ENCODE peak calls at places on chromosomes 16 and 17, in eight cellular contexts. T, B, P, J, L, K, U and W are unnamed samples.
A peak's percentile ranks its signal among the peaks of the same experiment; 100 is the strongest.

GRCh38 chr17:79388556-79389295 is 222.1 kb downstream of the RBFOX3 start:
- DNase-seq in K (peak; percentile 87), P (peak; percentile 18), U (peak; percentile 74), B (peak; percentile 54), J (peak; percentile 81), L (peak; percentile 95), T (peak; percentile 88), W (peak; percentile 80)

GRCh38 chr17:39150795-39151679 is at the start of gene PLXDC1:
- DNase-seq in L (peak; percentile 79), P (no peak), T (peak; percentile 69), U (no peak), K (no peak), B (no peak), J (peak; percentile 47), W (no peak)

GRCh38 chr17:29566473-29567361 is at the start of gene ABHD15:
- DNase-seq in P (peak; percentile 19), U (peak; percentile 69), J (peak; percentile 90), K (peak; percentile 67), L (peak; percentile 83), T (peak; percentile 84), B (peak; percentile 75), W (peak; percentile 45)

GRCh38 chr17:68054296-68054900 is 18.9 kb downstream of the KPNA2 start:
- DNase-seq in K (no peak), L (no peak), U (no peak), J (no peak), T (no peak), B (no peak), P (no peak), W (no peak)

GRCh38 chr17:19706791-19707727 is 9.3 kb downstream of the SLC47A2 start:
- DNase-seq in B (no peak), P (no peak), K (no peak), U (no peak), L (no peak), J (no peak), T (peak; percentile 71), W (no peak)

GRCh38 chr16:74936902-74937560 is 47.9 kb downstream of the WDR59 start:
- DNase-seq in J (peak; percentile 12), K (no peak), T (no peak), L (no peak), P (no peak), U (peak; percentile 93), B (no peak), W (no peak)

GRCh38 chr16:8905795-8906591 is 23.8 kb downstream of the LITAFD start:
- DNase-seq in U (no peak), K (peak; percentile 80), T (peak; percentile 51), P (no peak), L (no peak), B (no peak), J (no peak), W (no peak)

GRCh38 chr17:46738544-46738943 is 79.9 kb downstream of the WNT3 start:
- DNase-seq in P (no peak), J (no peak), U (no peak), B (no peak), K (no peak), L (no peak), T (no peak), W (no peak)

GRCh38 chr17:40373324-40373723 is 8.8 kb upstream of the GJD3 start:
- DNase-seq in B (no peak), P (no peak), L (no peak), J (no peak), K (no peak), U (no peak), T (no peak), W (no peak)

GRCh38 chr17:72697602-72698146 is 394.8 kb downstream of the SLC39A11 start:
- DNase-seq in B (no peak), L (peak; percentile 75), T (no peak), K (no peak), P (no peak), U (peak; percentile 18), J (peak; percentile 28), W (no peak)

GRCh38 chr17:65261682-65262636 is 124.8 kb downstream of the RGS9 start:
- DNase-seq in B (no peak), U (peak; percentile 50), K (no peak), T (no peak), L (no peak), J (no peak), P (no peak), W (no peak)

GRCh38 chr16:57258910-57259475 is 13.9 kb downstream of the ARL2BP start:
- DNase-seq in P (no peak), L (no peak), K (no peak), B (no peak), J (no peak), T (no peak), U (no peak), W (no peak)

GRCh38 chr17:4480929-4481898 is 17.5 kb upstream of the SPNS2 start:
- DNase-seq in P (no peak), U (no peak), B (no peak), K (no peak), L (no peak), T (no peak), J (peak; percentile 61), W (peak; percentile 73)

GRCh38 chr17:43832976-43833829 is at the start of gene MPP3:
- DNase-seq in J (peak; percentile 92), B (peak; percentile 38), T (peak; percentile 87), K (peak; percentile 79), L (peak; percentile 97), U (peak; percentile 91), P (no peak), W (no peak)

GRCh38 chr17:82008258-82008940 is 14.3 kb downstream of the CENPX start:
- DNase-seq in L (peak; percentile 79), B (no peak), K (no peak), U (no peak), P (no peak), J (no peak), T (no peak), W (no peak)

GRCh38 chr17:82005701-82006348 is 16.9 kb downstream of the CENPX start:
- DNase-seq in U (no peak), K (no peak), P (no peak), J (no peak), T (no peak), B (no peak), L (no peak), W (no peak)

GRCh38 chr17:82007228-82007494 is 15.5 kb downstream of the CENPX start:
- DNase-seq in K (no peak), J (no peak), U (no peak), B (no peak), L (no peak), P (no peak), T (no peak), W (no peak)

GRCh38 chr17:82007495-82008257 is 15.0 kb downstream of the CENPX start:
- DNase-seq in P (no peak), J (no peak), B (no peak), L (no peak), T (no peak), K (no peak), U (no peak), W (no peak)

DNA sequence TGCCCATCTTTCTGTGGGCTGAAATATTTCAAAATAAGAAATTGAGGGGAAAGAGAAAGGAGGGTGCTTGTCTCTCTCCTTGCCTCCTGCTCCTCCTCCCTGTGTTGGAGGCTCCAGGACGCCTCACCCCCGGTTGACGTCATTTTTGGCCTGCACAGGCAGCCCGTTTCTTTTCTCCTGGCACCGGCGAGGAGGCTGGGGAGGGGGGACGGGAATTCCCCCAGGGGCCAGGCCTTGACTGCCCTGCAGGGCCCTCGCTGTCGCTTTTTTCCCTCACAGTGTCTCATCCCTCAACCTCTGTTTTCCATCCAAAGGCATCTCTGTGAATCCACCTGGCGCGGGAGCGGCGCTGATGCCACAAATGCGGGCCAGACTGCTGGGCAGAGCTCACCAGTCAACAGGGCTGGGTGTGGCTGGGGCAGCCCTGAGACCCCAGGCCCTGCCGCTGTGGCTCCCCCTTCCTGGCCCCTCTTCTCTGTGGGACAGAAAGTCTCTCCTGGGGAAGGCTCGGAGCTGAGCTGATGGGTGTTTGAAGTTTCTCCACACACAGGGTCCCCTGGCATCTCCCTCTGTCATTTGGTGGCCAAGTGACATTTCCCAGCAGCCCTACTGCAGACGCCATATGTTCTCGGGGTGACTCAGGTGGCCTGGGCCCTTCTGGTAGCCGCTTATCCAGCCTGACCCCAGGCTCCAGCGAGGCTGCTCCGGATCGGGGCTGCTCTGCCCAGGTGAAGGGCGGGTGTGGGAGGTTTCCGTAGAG is 16.0 kb downstream of the CENPX start:
- DNase-seq in K (no peak), T (no peak), P (no peak), U (no peak), B (no peak), J (no peak), L (no peak), W (no peak)
- TF ChIP-seq EZH2phosphoT487 in K (no peak), T (no peak), P (no peak), U (no peak), B (no peak), J (no peak), L (no peak), W (no peak)

DNA sequence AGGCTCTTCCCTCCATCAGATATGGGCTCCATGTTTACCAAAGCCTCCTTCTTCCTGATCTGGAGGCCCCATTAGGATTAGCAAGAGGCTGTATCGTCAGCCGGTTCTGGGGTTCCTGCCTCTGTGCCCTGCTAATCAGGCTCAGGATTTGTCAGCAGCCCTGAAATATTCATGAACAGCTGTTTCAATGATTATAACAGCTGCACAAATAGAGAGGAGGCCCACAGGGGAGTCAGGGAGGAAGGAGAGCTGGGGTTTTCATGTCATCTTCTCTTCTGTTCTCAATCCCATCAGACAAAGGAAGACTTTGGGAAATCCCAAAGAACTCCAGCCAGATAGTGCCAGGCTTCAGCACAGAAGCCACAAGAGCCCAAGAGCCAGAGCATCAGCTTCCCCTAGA is 72.3 kb upstream of the MMP2 start:
- DNase-seq in J (no peak), B (no peak), L (no peak), T (no peak), P (no peak), K (no peak), U (no peak), W (no peak)
- TF ChIP-seq CTCF in J (no peak), B (no peak), L (no peak), T (no peak), P (no peak), K (no peak), U (no peak), W (no peak)

DNA sequence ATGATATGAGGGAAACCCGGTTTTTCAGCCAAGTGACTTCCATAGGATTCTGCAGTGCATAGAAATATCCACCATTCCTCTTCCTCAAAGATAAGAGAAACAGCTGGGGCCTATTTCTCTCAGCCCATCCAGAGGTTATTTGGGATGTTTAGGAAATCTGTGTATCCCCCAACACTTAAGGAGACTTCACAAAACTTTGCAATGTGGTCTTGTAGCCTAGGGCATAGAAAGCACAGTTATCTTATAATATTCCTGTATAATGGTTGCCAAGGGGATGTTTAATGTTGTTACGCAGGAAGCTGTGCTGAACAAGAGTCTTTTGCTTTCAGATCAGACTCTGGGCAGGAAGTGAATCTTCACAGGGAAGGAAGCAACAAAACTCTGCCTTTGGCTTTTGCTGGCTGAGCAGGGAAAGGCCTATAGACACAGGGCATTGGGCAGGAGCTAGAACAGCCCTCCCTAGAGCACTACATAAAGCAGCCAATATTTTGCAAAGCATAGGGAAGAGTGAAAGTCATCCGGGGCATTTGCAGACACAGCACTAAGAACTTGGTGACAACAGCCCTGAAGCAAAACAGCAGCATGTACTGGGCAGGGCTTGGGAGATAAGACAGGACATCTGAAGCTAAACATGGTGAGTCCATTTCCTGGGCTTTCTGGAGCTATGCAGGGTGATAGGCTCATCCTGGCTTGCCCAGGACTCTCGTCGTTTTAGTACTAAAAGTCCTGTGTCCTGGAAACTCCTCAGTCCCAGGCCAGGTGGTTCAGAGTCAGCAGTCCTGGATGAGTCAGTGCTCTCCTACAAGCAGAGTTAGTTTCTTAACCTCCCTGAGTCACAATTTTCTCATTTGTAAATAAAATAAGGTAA is 18.7 kb upstream of the BEAN1 start:
- DNase-seq in P (peak; percentile 60), B (peak; percentile 72), T (no peak), J (peak; percentile 77), L (peak; percentile 49), K (peak; percentile 20), U (peak; percentile 80), W (peak; percentile 62)
- H3K4me3 ChIP-seq in P (peak overlapping the region; percentile 48), B (peak overlapping the region; percentile 64), T (no peak overlapping the region), J (no peak overlapping the region), L (peak overlapping the region; percentile 41), K (no peak overlapping the region), U (peak overlapping the region; percentile 57), W (peak overlapping the region; percentile 42)

GRCh38 chr17:63675607-63676539 is 24.1 kb downstream of the LIMD2 start:
- DNase-seq in K (peak; percentile 19), U (peak; percentile 93), B (no peak), T (no peak), L (peak; percentile 85), P (peak; percentile 76), J (peak; percentile 85), W (no peak)
- TF ChIP-seq EZH2phosphoT487 in K (no peak), U (no peak), B (no peak), T (no peak), L (no peak), P (no peak), J (no peak), W (no peak)